ENCODE peak calls at places on chromosomes 4 and X, in seven cellular contexts. Y is naive thymus-derived CD8-positive, alpha-beta T cell; O is mesendoderm; D is anterior cingulate cortex; E is mammary epithelial cell; I is tibial nerve; R is choroid plexus epithelial cell. Q is an unnamed sample.

GRCh38 chr4:7736436-7737267 is 203.0 kb downstream of the AFAP1 start:
- DNase-seq in Y (no peak), O (no peak), D (no peak), E (no peak), I (no peak), R (peak), Q (no peak)

GRCh38 chr4:6730603-6731300 is 14.8 kb downstream of the BLOC1S4 start:
- DNase-seq in Y (no peak), O (no peak), D (peak), E (no peak), I (no peak), R (no peak), Q (no peak)

GRCh38 chr4:44186850-44187246 is 261.8 kb downstream of the KCTD8 start:
- DNase-seq in Y (no peak), O (no peak), D (no peak), E (no peak), I (no peak), R (no peak), Q (no peak)

GRCh38 chr4:188161167-188161566 is 21.9 kb downstream of the TRIML1 start:
- DNase-seq in Y (no peak), O (no peak), D (no peak), E (no peak), I (no peak), R (no peak), Q (no peak)

GRCh38 chrX:44621088-44621487 is 78.4 kb upstream of the FUNDC1 start:
- DNase-seq in Y (no peak), O (no peak), D (no peak), E (no peak), I (no peak), R (no peak), Q (no peak)

GRCh38 chr4:179880756-179881155 is 2362.4 kb upstream of the TENM3 start:
- DNase-seq in Y (no peak), O (no peak), D (no peak), E (no peak), I (no peak), R (no peak), Q (no peak)

GRCh38 chr4:5996641-5997040 is 21.6 kb downstream of the C4orf50 start:
- DNase-seq in Y (no peak), O (no peak), D (no peak), E (no peak), I (no peak), R (no peak), Q (no peak)

GRCh38 chr4:28548549-28548948 is 1687.9 kb downstream of the STIM2 start:
- DNase-seq in Y (no peak), O (peak), D (no peak), E (no peak), I (no peak), R (no peak), Q (no peak)

GRCh38 chr4:8582941-8583654 is 2.9 kb downstream of the GPR78 start:
- DNase-seq in Y (no peak), O (no peak), D (no peak), E (no peak), I (no peak), R (no peak), Q (no peak)